ENCODE peak calls at places on chromosomes 7 and 10, in eight cellular contexts. B, V, G, W, Q, F, O and T are unnamed samples.

GRCh38 chr7:80611779-80612178 is 26.7 kb upstream of the CD36 start:
- DNase-seq in G (no peak), W (no peak), V (no peak), F (no peak), Q (peak; percentile 66), O (no peak), B (no peak), T (no peak)

GRCh38 chr10:76152186-76152585 is 720.8 kb downstream of the LRMDA start:
- DNase-seq in W (no peak), F (no peak), V (no peak), B (no peak), O (no peak), G (no peak), Q (no peak), T (no peak)

GRCh38 chr7:44061645-44062179 is 3.7 kb downstream of the PGAM2 start:
- DNase-seq in B (no peak), G (no peak), Q (peak; percentile 44), W (no peak), O (no peak), F (no peak), V (no peak), T (no peak)

GRCh38 chr10:5560142-5560843 is 35.5 kb downstream of the CALML3 start:
- DNase-seq in W (no peak), Q (no peak), B (no peak), V (no peak), G (no peak), O (no peak), F (no peak), T (no peak)

GRCh38 chr7:98619450-98620321 is 2.6 kb downstream of the NPTX2 start:
- DNase-seq in Q (no peak), F (no peak), W (no peak), O (no peak), V (peak; percentile 66), B (no peak), G (no peak), T (no peak)

GRCh38 chr10:60646966-60647796 is 131.1 kb upstream of the CDK1 start:
- DNase-seq in F (peak; percentile 41), B (peak; percentile 58), O (no peak), Q (no peak), W (no peak), G (peak; percentile 43), V (peak; percentile 82), T (peak; percentile 48)

GRCh38 chr7:155405399-155406318 is 52.3 kb upstream of the EN2 start:
- DNase-seq in O (no peak), G (no peak), B (no peak), Q (peak; percentile 67), V (peak; percentile 50), F (no peak), W (no peak), T (no peak)

GRCh38 chr10:126110434-126110833 is 214.1 kb downstream of the FANK1 start:
- DNase-seq in O (no peak), F (no peak), G (no peak), Q (no peak), B (no peak), W (no peak), V (no peak), T (no peak)

GRCh38 chr10:878895-879294 is 52.6 kb downstream of the LARP4B start:
- DNase-seq in Q (no peak), G (no peak), B (no peak), V (no peak), O (no peak), W (no peak), F (no peak), T (no peak)

GRCh38 chr7:44244282-44244681 is 43.5 kb downstream of the YKT6 start:
- DNase-seq in F (peak; percentile 9), G (no peak), B (peak; percentile 17), O (no peak), Q (no peak), W (no peak), V (peak; percentile 72), T (no peak)

GRCh38 chr7:26156454-26157365 is 4.7 kb downstream of the NFE2L3 start:
- DNase-seq in O (no peak), V (no peak), W (no peak), G (no peak), B (no peak), F (peak; percentile 52), Q (no peak), T (peak; percentile 72)

GRCh38 chr7:142864980-142865747 is 10.3 kb downstream of the EPHB6 start:
- DNase-seq in B (no peak), W (no peak), Q (no peak), G (no peak), V (no peak), O (no peak), F (no peak), T (no peak)

GRCh38 chr7:152989889-152990380 is 230.4 kb downstream of the ACTR3B start:
- DNase-seq in G (no peak), W (no peak), Q (no peak), B (peak; percentile 54), V (peak; percentile 78), O (no peak), F (no peak), T (no peak)

GRCh38 chr7:367351-367841 is 77.4 kb downstream of the FOXL3 start:
- DNase-seq in F (no peak), B (no peak), O (no peak), Q (peak; percentile 55), W (no peak), G (no peak), V (no peak), T (peak; percentile 16)

GRCh38 chr7:133051066-133051465 is 30.8 kb downstream of the CHCHD3 start:
- DNase-seq in W (peak; percentile 23), B (no peak), F (no peak), V (peak; percentile 63), O (no peak), G (peak; percentile 16), Q (no peak), T (no peak)

GRCh38 chr7:129471402-129471827 is 30.9 kb upstream of the SMKR1 start:
- DNase-seq in O (no peak), Q (no peak), W (no peak), B (no peak), G (no peak), F (no peak), V (no peak), T (no peak)

GRCh38 chr7:94642838-94643653 is 12.9 kb downstream of the SGCE start:
- DNase-seq in O (no peak), B (no peak), Q (no peak), G (no peak), W (no peak), V (no peak), F (no peak), T (no peak)

GRCh38 chr7:21851445-21852043 is 94.2 kb downstream of the CDCA7L start:
- DNase-seq in V (no peak), F (peak; percentile 34), O (no peak), G (no peak), W (no peak), Q (no peak), B (no peak), T (peak; percentile 10)
- H3K4me3 ChIP-seq in V (no peak overlapping the region), F (no peak overlapping the region), O (peak overlapping the region; percentile 32), G (no peak overlapping the region), W (no peak overlapping the region), Q (no peak overlapping the region), B (no peak overlapping the region), T (no peak overlapping the region)

DNA sequence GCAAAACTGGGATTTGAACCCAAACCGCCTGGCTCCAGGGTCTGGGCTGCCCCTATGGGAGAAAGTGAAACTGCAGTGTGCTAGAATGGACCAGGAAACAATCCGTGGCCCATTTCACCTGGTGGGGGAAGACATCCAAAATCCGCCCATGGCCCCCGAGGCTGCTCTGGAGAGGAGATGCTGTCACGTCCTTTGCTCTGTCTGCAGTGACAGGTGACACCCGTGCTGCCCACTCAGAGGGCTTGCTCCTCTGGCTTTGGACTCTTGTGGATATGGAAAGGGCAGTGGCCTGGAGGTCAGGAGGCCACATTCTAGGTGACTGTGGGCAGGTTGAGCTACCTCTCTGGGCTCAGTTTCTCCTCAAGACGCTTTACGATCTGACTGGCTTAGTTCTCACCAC is 151.2 kb upstream of the GPR26 start:
- DNase-seq in V (no peak), G (no peak), B (no peak), Q (no peak), F (no peak), W (no peak), O (no peak), T (no peak)
- H3K4me1 ChIP-seq in V (peaks cover 21% of the 10 kb centered on the region), G (peaks cover 4% of the 10 kb centered on the region), B (peaks cover 20% of the 10 kb centered on the region), Q (no peaks in the 10 kb centered on the region), F (no peaks in the 10 kb centered on the region), W (no peaks in the 10 kb centered on the region), O (no peaks in the 10 kb centered on the region), T (no peaks in the 10 kb centered on the region)

DNA sequence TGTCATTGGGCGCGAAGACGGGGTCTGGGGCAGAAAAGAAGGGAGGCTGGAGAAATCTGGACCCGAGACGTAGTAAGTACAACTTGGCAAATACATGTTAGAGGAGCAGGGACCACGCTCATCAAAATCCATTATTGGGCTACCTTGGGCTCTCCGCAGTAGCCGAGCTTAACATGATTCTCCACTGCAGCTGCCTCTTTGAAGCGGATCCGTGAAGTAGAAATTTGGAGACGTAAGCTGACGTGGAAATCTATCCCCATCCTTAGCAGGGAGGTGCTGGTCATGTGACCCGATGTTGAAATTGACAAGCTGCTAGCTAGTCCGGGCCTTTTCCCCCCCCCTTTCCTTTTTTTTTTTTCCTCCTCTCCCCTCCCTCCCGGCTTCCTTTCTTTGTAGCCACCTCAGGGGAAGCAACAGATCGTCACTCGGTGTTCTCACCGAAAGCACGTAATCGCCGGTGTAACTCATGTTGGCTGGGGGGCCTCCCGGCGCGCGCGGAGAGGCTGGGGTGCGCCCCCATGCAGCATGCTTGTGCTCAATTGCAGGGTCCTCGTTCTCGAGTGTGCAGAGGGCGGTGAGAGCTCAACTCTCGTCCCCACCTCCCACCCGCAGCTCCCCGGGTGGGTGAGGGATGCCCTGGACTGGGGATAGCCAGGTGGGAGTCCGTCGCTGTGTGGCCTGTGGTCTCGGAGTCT is at the start of gene HOXA11:
- DNase-seq in W (peak; percentile 77), B (no peak), O (no peak), G (no peak), Q (no peak), V (no peak), F (no peak), T (no peak)
- H3K4me3 ChIP-seq in W (peak within 1 kb of the TSS; percentile 59), B (peak within 1 kb of the TSS; percentile 25), O (peak within 1 kb of the TSS; percentile 40), G (peak within 1 kb of the TSS; percentile 23), Q (peak within 1 kb of the TSS; percentile 1), V (peak within 1 kb of the TSS; percentile 44), F (peak within 1 kb of the TSS; percentile 34), T (no peak within 1 kb of the TSS)

GRCh38 chr10:93462881-93463280 is 19.3 kb downstream of the MYOF start:
- DNase-seq in V (no peak), O (no peak), F (no peak), Q (no peak), B (no peak), W (no peak), G (no peak), T (no peak)
- H3K4me1 ChIP-seq in V (no peaks in the 10 kb centered on the region), O (no peaks in the 10 kb centered on the region), F (no peaks in the 10 kb centered on the region), Q (peaks cover 57% of the 10 kb centered on the region), B (peaks cover 14% of the 10 kb centered on the region), W (peaks cover 82% of the 10 kb centered on the region), G (peaks cover 6% of the 10 kb centered on the region), T (peaks cover 17% of the 10 kb centered on the region)